ENCODE peak calls at places on chromosome 12, in ten cellular contexts. A is IMR-90, Z is A549, D is H54, N is testis, I is esophagus squamous epithelium, W is uterus, E is ovary, V is lower leg skin, L is heart left ventricle. K is an unnamed sample.

GRCh38 chr12:11621797-11622423 is 27.6 kb upstream of the ETV6 start:
- DNase-seq in N (peak; percentile 39), D (no peak), V (no peak), W (no peak), E (no peak), I (no peak), Z (peak; percentile 23), L (no peak), A (no peak), K (no peak)

GRCh38 chr12:124829008-124829707 is 34.5 kb downstream of the SCARB1 start:
- DNase-seq in Z (peak; percentile 95), I (no peak), N (no peak), V (no peak), E (no peak), A (peak; percentile 85), W (no peak), D (peak; percentile 75), L (no peak), K (no peak)

GRCh38 chr12:132986885-132987225 is 688 bp downstream of the ZNF26 start:
- DNase-seq in A (peak; percentile 27), V (no peak), W (no peak), D (no peak), I (no peak), N (no peak), Z (peak; percentile 25), L (no peak), E (no peak), K (no peak)

GRCh38 chr12:6104027-6104426 is 20.4 kb downstream of the VWF start:
- DNase-seq in I (no peak), V (no peak), L (no peak), E (no peak), Z (no peak), D (no peak), N (no peak), W (no peak), A (no peak), K (no peak)

GRCh38 chr12:76083761-76084276 is 666 bp downstream of the NAP1L1 start:
- DNase-seq in I (no peak), E (peak; percentile 77), A (peak; percentile 62), Z (peak; percentile 73), W (peak; percentile 62), D (peak; percentile 39), N (peak; percentile 82), L (peak; percentile 74), V (peak; percentile 94), K (peak; percentile 84)

GRCh38 chr12:45200497-45201043 is 15.3 kb upstream of the ANO6 start:
- DNase-seq in Z (no peak), E (no peak), D (no peak), N (no peak), V (no peak), L (no peak), A (peak; percentile 36), W (no peak), I (no peak), K (no peak)

GRCh38 chr12:18723752-18724151 is 14.1 kb downstream of the PLCZ1 start:
- DNase-seq in N (no peak), V (no peak), A (peak; percentile 93), Z (peak; percentile 55), E (no peak), D (no peak), W (no peak), I (no peak), L (no peak), K (no peak)

GRCh38 chr12:43009307-43009706 is 419.8 kb upstream of the PRICKLE1 start:
- DNase-seq in L (no peak), A (no peak), Z (no peak), E (no peak), W (no peak), I (no peak), D (no peak), V (no peak), N (peak; percentile 48), K (no peak)

GRCh38 chr12:95658386-95658785 is 107.1 kb upstream of the USP44 start:
- DNase-seq in I (no peak), A (no peak), V (no peak), Z (no peak), D (no peak), L (no peak), W (no peak), E (no peak), N (no peak), K (no peak)

GRCh38 chr12:95661360-95661759 is 110.1 kb upstream of the USP44 start:
- DNase-seq in N (no peak), V (no peak), E (no peak), L (no peak), Z (no peak), W (no peak), I (no peak), D (no peak), A (no peak), K (no peak)

DNA sequence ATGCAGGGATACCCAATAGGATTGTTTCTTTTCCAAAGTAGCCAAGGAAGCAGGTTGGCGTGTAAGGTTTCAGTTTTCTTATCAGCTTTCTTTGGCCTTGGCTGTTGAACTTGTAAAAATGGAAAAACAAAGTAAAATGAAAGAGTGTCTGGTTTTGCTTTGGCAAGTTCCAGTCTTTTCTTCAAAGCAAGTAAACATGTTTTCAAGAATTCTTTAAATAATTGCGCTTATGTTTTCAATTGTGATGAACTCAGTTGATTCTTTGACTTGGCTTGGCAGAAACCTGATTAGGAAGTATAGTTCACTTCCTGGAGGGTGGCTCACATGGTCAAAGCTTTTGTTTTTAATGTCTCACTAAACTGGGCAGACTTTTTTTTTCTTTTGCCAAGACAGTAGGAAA is 112.2 kb upstream of the USP44 start:
- DNase-seq in E (no peak), L (no peak), A (no peak), N (no peak), W (no peak), I (no peak), D (no peak), V (no peak), Z (no peak), K (no peak)
- TF ChIP-seq POLR2A in E (no peak), L (no peak), A (no peak), N (no peak), W (no peak), I (no peak), D (no peak), V (no peak), Z (no peak), K (no peak)

DNA sequence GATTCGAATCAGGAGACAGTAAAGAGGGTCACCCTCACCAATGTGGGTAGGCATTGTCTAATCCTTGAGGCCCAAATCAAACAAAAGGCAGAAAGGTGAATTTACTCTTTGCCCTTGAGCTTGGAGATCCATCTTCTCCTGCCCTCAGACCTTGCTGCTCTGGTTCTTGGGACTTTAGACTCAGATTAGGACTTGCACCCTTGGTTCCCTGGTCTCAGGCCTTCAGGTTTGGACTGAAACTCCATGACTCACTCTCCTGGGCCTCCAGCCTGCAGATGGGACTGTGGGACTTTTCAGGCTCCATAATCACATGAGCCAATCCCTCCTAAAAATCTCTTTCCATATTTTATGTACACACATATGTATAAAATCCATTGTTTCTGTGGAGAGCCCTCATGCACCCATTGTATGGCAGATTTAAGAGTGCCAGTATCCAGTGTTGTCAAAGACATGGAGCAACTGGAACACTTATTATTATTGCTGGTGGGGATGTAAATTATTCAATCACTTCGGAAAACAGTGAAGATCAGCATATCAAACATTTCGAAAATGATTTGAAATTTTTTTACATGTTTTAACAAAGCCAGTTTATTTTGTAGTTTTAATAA is 48.7 kb downstream of the EID3 start:
- DNase-seq in I (no peak), Z (no peak), N (no peak), A (peak; percentile 64), L (no peak), W (no peak), D (no peak), V (peak; percentile 59), E (no peak), K (no peak)
- TF ChIP-seq POLR2A in I (no peak), Z (no peak), N (no peak), A (peak; percentile 35), L (no peak), W (no peak), D (no peak), V (no peak), E (no peak), K (no peak)

GRCh38 chr12:49961993-49962764 is 507 bp downstream of the AQP5 start:
- DNase-seq in E (no peak), Z (no peak), V (no peak), I (no peak), D (no peak), A (no peak), W (no peak), N (no peak), L (no peak), K (no peak)

GRCh38 chr12:49960474-49961110 is 1.1 kb upstream of the AQP5 start:
- DNase-seq in L (no peak), A (no peak), D (no peak), I (no peak), Z (no peak), V (no peak), E (no peak), N (no peak), W (no peak), K (no peak)

GRCh38 chr12:49961111-49961922 is at the start of gene AQP5:
- DNase-seq in A (no peak), D (no peak), L (no peak), E (no peak), V (no peak), N (no peak), W (no peak), Z (no peak), I (no peak), K (no peak)

GRCh38 chr12:49957570-49957967 is 4.1 kb upstream of the AQP5 start:
- DNase-seq in N (no peak), V (no peak), E (no peak), D (no peak), L (no peak), A (no peak), Z (no peak), W (no peak), I (no peak), K (no peak)

DNA sequence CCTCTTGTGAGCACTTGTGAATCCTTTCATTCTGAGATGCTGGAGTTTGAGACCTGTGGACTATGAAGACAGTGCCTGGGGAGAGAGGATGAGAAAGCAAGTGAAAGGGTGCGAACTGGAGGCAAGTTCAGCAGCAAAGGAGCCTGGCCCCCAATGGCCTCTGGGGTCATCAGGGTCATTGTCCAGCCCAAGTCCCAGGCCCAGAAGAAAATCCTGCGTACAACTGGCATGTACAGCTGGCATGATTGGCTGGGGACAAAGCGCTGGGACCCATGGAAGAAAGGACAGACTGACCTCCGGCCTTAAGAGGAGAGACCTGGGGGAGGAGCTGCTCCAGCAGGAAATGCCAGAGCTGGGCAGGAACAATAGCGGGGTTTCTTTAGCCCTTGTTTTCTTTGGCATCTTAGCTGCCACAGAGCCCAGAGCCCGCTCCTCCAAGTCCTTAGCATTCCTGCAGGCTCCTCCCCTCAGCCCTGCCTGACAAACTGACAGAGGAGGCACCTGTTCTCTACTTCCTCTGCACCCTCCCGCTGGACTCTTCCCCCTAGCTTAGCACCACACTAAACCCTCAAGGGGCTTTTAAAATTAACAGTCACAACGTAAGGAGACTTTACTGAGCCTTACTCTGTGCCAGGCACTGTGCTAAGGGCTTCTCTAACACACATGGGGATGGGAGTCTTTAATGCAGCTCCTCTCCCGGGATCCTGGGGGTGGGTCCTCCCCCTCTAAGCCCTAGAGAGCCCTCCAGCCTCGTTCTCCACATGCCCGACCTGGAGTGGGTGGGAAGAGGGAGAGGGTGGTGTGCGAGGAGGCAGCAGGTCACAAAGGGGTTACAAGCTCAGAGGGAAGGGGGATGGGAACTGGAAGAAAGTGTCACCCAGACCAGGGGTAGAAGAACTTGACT is 1.9 kb upstream of the AQP5 start:
- DNase-seq in A (no peak), E (no peak), W (no peak), Z (peak; percentile 64), N (peak; percentile 37), D (peak; percentile 100), I (no peak), V (no peak), L (no peak), K (no peak)
- TF ChIP-seq POLR2A in A (no peak), E (no peak), W (no peak), Z (no peak), N (no peak), D (no peak), I (no peak), V (no peak), L (no peak), K (no peak)

DNA sequence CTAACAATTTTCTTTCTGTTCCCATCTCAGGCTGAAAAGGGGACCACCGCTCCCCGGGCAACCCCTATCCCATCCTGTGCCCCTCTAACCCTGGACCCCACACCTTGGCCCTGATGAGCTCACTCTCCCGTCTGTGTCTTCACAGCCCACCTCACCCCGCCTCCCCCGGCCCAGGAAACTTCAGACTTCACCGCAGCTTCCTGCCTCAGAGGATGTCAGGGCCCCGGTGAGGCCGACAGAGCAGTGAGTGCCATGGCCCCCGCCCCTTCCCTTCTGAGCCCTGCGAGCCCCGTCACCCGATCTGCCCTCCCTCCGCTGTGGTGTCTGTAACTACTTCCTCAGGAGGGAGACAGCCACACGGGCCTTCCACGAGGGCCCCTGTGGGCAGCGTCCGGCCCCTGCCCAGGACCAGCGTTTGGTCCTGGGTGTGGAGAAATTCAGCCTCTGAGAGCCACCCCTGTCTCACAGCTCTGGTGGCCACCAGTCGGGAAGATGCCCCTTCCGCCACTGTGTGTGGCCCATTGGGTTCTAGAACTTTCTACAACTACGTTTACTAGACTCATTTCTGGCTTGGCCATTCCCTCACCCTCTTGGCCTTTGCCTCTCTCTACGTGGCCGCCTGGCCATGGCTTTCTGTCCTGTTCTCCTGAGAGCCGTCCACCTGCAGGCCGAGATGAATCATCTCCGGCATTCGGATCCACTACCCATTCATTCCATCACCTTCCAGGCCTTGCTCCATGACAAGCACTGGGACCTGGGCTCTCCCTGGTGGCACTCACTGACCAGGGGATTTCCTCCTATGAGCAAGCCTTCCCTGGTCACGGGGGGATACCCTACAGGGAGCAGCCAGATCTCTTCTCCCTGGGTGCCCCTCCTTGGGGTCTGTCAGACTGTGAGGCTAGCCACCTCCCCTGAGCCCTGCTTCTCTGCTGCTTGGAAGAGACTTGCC is 3.4 kb downstream of the RHOF start:
- DNase-seq in I (peak; percentile 74), Z (no peak), W (no peak), D (no peak), L (peak; percentile 77), V (no peak), N (no peak), E (no peak), A (peak; percentile 34), K (no peak)
- TF ChIP-seq POLR2A in I (no peak), Z (no peak), W (no peak), D (no peak), L (no peak), V (no peak), N (no peak), E (no peak), A (no peak), K (no peak)